ENCODE peak calls at places on chromosome 15, in six cellular contexts. T, X, D, G, B and Y are unnamed samples.

GRCh38 chr15:73388256-73388781 is 19.6 kb upstream of the HCN4 start:
- DNase-seq in B (peak), X (peak), D (peak), G (peak), T (peak), Y (no peak)

GRCh38 chr15:63628123-63628822 is 31.1 kb downstream of the FBXL22 start:
- DNase-seq in B (peak), G (no peak), D (no peak), T (no peak), X (no peak), Y (no peak)

GRCh38 chr15:76799760-76800159 is 105.4 kb downstream of the SCAPER start:
- DNase-seq in D (peak), G (peak), B (peak), X (no peak), T (no peak), Y (no peak)

GRCh38 chr15:63156086-63156707 is 1.1 kb downstream of the RPS27L start:
- DNase-seq in D (no peak), T (no peak), X (no peak), B (no peak), G (peak), Y (no peak)

GRCh38 chr15:29822685-29823459 is 604 bp upstream of the TJP1 start:
- DNase-seq in G (peak), D (peak), T (peak), B (peak), X (peak), Y (peak)

GRCh38 chr15:71149645-71150557 is 34.6 kb downstream of the THSD4 start:
- DNase-seq in D (no peak), T (peak), B (no peak), X (no peak), G (peak), Y (peak)

GRCh38 chr15:25169318-25169717 is 214.5 kb downstream of the SNRPN start:
- DNase-seq in D (no peak), B (no peak), X (no peak), T (no peak), G (no peak), Y (no peak)

GRCh38 chr15:38796589-38796988 is 232.0 kb upstream of the RASGRP1 start:
- DNase-seq in D (peak), B (no peak), X (no peak), G (no peak), T (no peak), Y (no peak)

GRCh38 chr15:75945953-75946352 is 42.3 kb downstream of the FBXO22 start:
- DNase-seq in X (no peak), B (peak), D (no peak), T (no peak), G (peak), Y (no peak)

GRCh38 chr15:73940061-73940981 is 14.1 kb downstream of the LOXL1 start:
- DNase-seq in D (no peak), B (no peak), X (peak), G (no peak), T (no peak), Y (no peak)

GRCh38 chr15:22887157-22887951 is 48.9 kb downstream of the NIPA2 start:
- DNase-seq in D (no peak), X (no peak), G (peak), B (peak), T (no peak), Y (peak)

GRCh38 chr15:48748535-48748934 is 62.3 kb downstream of the CEP152 start:
- DNase-seq in X (no peak), D (no peak), T (no peak), B (peak), G (peak), Y (no peak)

GRCh38 chr15:62976301-62976842 is 66.2 kb upstream of the TPM1 start:
- DNase-seq in G (no peak), D (peak), T (no peak), X (no peak), B (peak), Y (no peak)

GRCh38 chr15:98841419-98841970 is 166.1 kb downstream of the PGPEP1L start:
- DNase-seq in G (no peak), B (no peak), D (no peak), X (no peak), T (no peak), Y (no peak)

GRCh38 chr15:99961011-99961441 is 227.8 kb upstream of the LYSMD4 start:
- DNase-seq in B (no peak), G (no peak), T (no peak), X (peak), D (peak), Y (no peak)

GRCh38 chr15:101070024-101070423 is 150.9 kb downstream of the LRRK1 start:
- DNase-seq in T (no peak), X (no peak), B (no peak), D (no peak), G (no peak), Y (no peak)

GRCh38 chr15:83561661-83562060 is 92.3 kb upstream of the ADAMTSL3 start:
- DNase-seq in B (no peak), D (no peak), T (no peak), X (no peak), G (no peak), Y (no peak)

GRCh38 chr15:59372352-59373211 is at the start of gene MYO1E:
- DNase-seq in T (peak), G (peak), D (peak), B (peak), X (peak), Y (peak)

GRCh38 chr15:65580287-65580686 is 30.6 kb downstream of the INTS14 start:
- DNase-seq in T (no peak), B (peak), D (peak), G (peak), X (no peak), Y (no peak)

GRCh38 chr15:93201940-93202339 is 112.9 kb upstream of the RGMA start:
- DNase-seq in X (no peak), D (no peak), T (no peak), B (no peak), G (no peak), Y (no peak)

GRCh38 chr15:83053151-83053550 is 13.9 kb downstream of the BTBD1 start:
- DNase-seq in T (no peak), G (peak), X (no peak), D (no peak), B (peak), Y (no peak)

GRCh38 chr15:76163429-76164020 is 103.7 kb downstream of the TMEM266 start:
- DNase-seq in X (peak), G (peak), B (peak), T (no peak), D (no peak), Y (peak)

GRCh38 chr15:58135511-58136174 is 2.5 kb upstream of the AQP9 start:
- DNase-seq in D (no peak), T (no peak), B (no peak), X (no peak), G (no peak), Y (no peak)

GRCh38 chr15:90701048-90701447 is 16.1 kb upstream of the BLM start:
- DNase-seq in G (no peak), D (no peak), B (no peak), X (no peak), T (no peak), Y (no peak)

GRCh38 chr15:43329960-43330779 is at the start of gene LCMT2:
- DNase-seq in X (peak), D (peak), T (peak), G (peak), B (peak), Y (peak)
- H3K27ac ChIP-seq in X (peak), D (peak), T (peak), G (peak), B (peak), Y (peak)

GRCh38 chr15:80834402-80834801 is 55.2 kb downstream of the CEMIP start:
- DNase-seq in D (no peak), G (no peak), T (no peak), B (no peak), X (no peak), Y (no peak)

GRCh38 chr15:80836991-80837390 is 57.8 kb downstream of the CEMIP start:
- DNase-seq in T (no peak), G (no peak), B (no peak), X (no peak), D (no peak), Y (no peak)

GRCh38 chr15:80836223-80836622 is 57.1 kb downstream of the CEMIP start:
- DNase-seq in B (no peak), X (no peak), D (no peak), T (no peak), G (no peak), Y (no peak)

GRCh38 chr15:80835338-80835737 is 56.2 kb downstream of the CEMIP start:
- DNase-seq in G (no peak), T (no peak), D (peak), B (no peak), X (no peak), Y (no peak)

DNA sequence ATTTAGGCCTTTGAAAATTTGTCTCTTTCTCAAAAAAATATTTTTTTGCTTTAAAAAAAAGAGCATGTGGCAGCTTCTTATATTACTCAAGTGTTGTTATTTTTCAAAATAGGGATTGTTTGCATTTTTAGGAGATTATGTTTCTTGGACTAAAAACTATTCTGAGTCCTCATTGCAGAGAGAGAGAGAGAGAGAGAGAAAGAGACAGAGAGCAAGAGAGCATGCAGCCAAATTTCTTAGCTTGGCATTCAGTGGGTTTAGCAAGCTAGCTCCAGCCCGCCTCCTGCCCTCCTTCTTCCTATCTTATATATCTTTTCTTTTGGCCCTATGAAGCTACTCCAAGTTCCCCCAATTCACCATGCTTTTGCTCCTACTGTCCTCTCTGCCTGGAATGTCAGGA is 55.7 kb downstream of the CEMIP start:
- DNase-seq in X (no peak), B (no peak), G (no peak), T (no peak), D (no peak), Y (no peak)
- H3K27ac ChIP-seq in X (peak), B (peak), G (no peak), T (no peak), D (no peak), Y (no peak)

GRCh38 chr15:67946701-67947100 is 106.9 kb upstream of the RNU6-1 start:
- DNase-seq in T (no peak), D (no peak), G (no peak), B (no peak), X (no peak), Y (no peak)

GRCh38 chr15:67945131-67945530 is 105.3 kb upstream of the RNU6-1 start:
- DNase-seq in X (no peak), D (no peak), G (no peak), T (no peak), B (no peak), Y (no peak)

GRCh38 chr15:67943961-67944674 is 104.3 kb upstream of the RNU6-1 start:
- DNase-seq in G (no peak), T (no peak), B (no peak), X (peak), D (no peak), Y (peak)

GRCh38 chr15:67947254-67948039 is 106.7 kb upstream of the PIAS1 start:
- DNase-seq in G (no peak), D (no peak), X (no peak), T (no peak), B (no peak), Y (no peak)

GRCh38 chr15:67945951-67946700 is 106.3 kb upstream of the RNU6-1 start:
- DNase-seq in X (no peak), B (peak), D (peak), G (no peak), T (no peak), Y (no peak)
- H3K27ac ChIP-seq in X (peak), B (no peak), D (peak), G (no peak), T (no peak), Y (peak)

GRCh38 chr15:78718842-78719241 is 77.8 kb upstream of the CHRNB4 start:
- DNase-seq in B (no peak), D (no peak), T (no peak), X (no peak), G (no peak), Y (no peak)
- H3K27ac ChIP-seq in B (no peak), D (no peak), T (no peak), X (no peak), G (no peak), Y (no peak)

GRCh38 chr15:88631464-88632028 is 7.3 kb upstream of the ISG20 start:
- DNase-seq in X (peak), B (no peak), T (no peak), D (no peak), G (no peak), Y (no peak)
- H3K27ac ChIP-seq in X (no peak), B (no peak), T (no peak), D (no peak), G (no peak), Y (no peak)

DNA sequence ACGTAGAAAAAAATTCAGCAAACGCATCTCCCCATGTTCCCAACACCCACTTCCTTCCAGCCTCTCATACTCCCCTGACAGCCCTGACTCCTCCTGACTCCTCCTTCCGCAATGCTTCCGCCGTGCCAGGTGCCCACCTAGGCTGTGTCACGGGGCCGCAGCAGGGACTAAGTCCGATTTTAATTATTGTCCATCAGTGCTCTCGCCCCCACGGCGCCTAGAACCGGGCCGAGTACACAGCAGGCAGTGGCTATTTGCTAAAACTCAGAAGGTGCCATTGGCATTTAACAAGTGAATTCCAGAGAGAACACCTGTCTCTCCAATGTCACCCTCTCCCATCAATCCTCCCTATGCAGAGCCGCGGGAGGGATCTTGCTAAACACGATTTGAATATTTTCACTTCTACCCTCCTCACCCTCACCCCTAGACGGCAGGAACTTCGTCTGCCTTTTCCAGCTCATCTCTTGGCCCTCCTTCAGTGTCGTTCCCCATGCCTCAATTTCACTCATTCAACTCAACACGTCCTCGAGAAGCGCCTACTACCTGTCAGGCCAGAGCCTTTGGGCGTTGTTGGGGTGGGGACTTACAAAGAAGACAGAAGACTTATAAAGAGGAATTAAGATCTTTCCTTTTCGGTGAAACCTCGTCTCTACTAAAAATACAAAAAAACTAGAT is 11.5 kb upstream of the SHF start:
- DNase-seq in D (peak), B (no peak), G (peak), X (no peak), T (peak), Y (no peak)
- H3K27ac ChIP-seq in D (no peak), B (peak), G (peak), X (peak), T (peak), Y (peak)

DNA sequence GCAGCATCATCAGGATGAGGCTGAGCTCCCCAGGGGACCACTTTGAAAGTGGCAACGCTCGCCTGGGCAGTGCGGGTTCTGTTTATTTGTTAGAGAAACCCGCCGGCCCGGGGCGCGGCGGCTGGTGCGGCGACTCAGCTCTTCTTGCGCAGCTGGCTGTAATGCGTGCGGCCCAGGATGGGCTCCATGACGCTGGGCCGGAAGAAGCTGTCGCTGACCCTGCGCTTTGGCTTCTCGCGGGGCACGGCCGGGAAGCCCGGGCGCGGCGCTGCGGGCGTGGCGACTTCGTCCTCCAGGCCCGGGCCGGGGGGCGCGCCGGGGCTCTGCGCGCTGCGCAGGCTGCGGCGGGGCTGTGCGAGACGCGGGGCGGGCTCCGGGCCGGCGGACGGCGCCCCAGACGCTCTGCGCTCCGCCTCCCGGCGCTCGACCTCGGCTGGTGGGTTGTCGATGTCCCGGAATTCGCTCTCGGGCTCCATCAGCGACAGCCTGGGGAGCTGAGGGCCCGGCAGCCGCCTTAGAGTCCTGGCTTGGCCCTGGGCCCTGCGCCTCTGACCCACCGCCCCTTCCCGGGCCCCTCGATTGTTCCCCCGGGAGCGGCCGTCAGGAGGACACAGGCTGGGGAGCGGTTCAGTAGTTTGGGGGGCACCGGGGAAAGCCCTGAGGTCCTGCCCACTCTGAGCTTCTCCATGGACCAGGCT is 10.3 kb upstream of the KIF7 start:
- DNase-seq in D (peak), X (peak), G (peak), B (peak), T (peak), Y (peak)
- H3K27ac ChIP-seq in D (no peak), X (peak), G (peak), B (peak), T (peak), Y (peak)

DNA sequence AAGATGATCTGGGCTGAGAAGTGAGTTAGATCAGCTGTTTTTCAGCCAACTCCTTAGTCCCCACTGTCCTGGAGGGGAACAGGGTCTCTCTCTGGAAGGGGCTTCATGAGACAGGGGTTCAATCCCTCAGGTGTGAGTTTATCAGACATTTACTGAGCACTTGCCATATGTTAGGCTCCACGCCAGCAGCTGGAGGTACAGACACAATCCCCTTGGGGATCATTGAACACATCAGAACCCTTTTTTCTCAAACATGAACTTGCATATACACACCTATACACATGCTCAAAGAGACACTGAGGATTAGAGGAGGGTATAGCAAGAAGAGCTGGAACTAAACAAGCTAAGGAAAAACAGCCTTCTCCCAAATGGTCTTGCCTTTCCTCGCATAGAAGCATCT is 5.5 kb upstream of the BMF start:
- DNase-seq in T (no peak), X (no peak), G (no peak), B (no peak), D (no peak), Y (no peak)
- H3K27ac ChIP-seq in T (no peak), X (no peak), G (no peak), B (no peak), D (peak), Y (no peak)